ENCODE peak calls at places on chromosomes 7 and 10, in six cellular contexts. H is nephron progenitor cell, R is uterus, X is astrocyte of the spinal cord, O is dorsolateral prefrontal cortex, E is epithelial cell of esophagus. I is an unnamed sample.

GRCh38 chr10:9254353-9254752 is 1199.9 kb downstream of the GATA3 start:
- DNase-seq in H (no peak), R (no peak), X (peak; percentile 56), O (no peak), E (peak; percentile 27), I (no peak)

GRCh38 chr7:2484868-2485267 is 8.7 kb upstream of the GRIFIN start:
- DNase-seq in H (no peak), R (no peak), X (no peak), O (no peak), E (no peak), I (no peak)

GRCh38 chr10:48384699-48384982 is 78.2 kb downstream of the MAPK8 start:
- DNase-seq in H (no peak), R (no peak), X (no peak), O (no peak), E (no peak), I (no peak)

GRCh38 chr7:26680616-26681015 is 183.8 kb downstream of the SKAP2 start:
- DNase-seq in H (peak; percentile 28), R (no peak), X (no peak), O (no peak), E (no peak), I (no peak)

GRCh38 chr10:35711615-35712411 is 69.7 kb upstream of the FZD8 start:
- DNase-seq in H (peak; percentile 2), R (no peak), X (no peak), O (no peak), E (no peak), I (no peak)

GRCh38 chr7:12137283-12137682 is 73.8 kb upstream of the TMEM106B start:
- DNase-seq in H (no peak), R (no peak), X (no peak), O (no peak), E (no peak), I (no peak)

GRCh38 chr7:91280180-91280579 is 15.9 kb downstream of the FZD1 start:
- DNase-seq in H (no peak), R (no peak), X (no peak), O (no peak), E (no peak), I (no peak)

GRCh38 chr10:119981826-119982225 is 89.3 kb downstream of the SEC23IP start:
- DNase-seq in H (no peak), R (no peak), X (no peak), O (no peak), E (peak; percentile 8), I (no peak)

GRCh38 chr7:24764972-24765744 is 7.9 kb upstream of the GSDME start:
- DNase-seq in H (no peak), R (no peak), X (no peak), O (no peak), E (no peak), I (no peak)

GRCh38 chr10:127991543-127992255 is 84.8 kb downstream of the PTPRE start:
- DNase-seq in H (no peak), R (no peak), X (no peak), O (no peak), E (no peak), I (no peak)

GRCh38 chr7:911791-912480 is 35.6 kb downstream of the GET4 start:
- DNase-seq in H (no peak), R (no peak), X (no peak), O (peak; percentile 67), E (no peak), I (no peak)

GRCh38 chr10:53090725-53091124 is 318.1 kb upstream of the MBL2 start:
- DNase-seq in H (no peak), R (no peak), X (no peak), O (no peak), E (no peak), I (no peak)

GRCh38 chr7:55205124-55205955 is 159.8 kb upstream of the LANCL2 start:
- DNase-seq in H (no peak), R (no peak), X (no peak), O (no peak), E (no peak), I (no peak)

GRCh38 chr10:4670737-4671136 is 155.3 kb upstream of the AKR1E2 start:
- DNase-seq in H (no peak), R (no peak), X (peak; percentile 55), O (no peak), E (peak; percentile 89), I (no peak)

GRCh38 chr7:4006687-4007086 is 675.4 kb upstream of the FOXK1 start:
- DNase-seq in H (peak; percentile 25), R (no peak), X (peak; percentile 1), O (no peak), E (peak; percentile 85), I (no peak)

GRCh38 chr10:49643296-49644034 is 29.6 kb downstream of the CHAT start:
- DNase-seq in H (no peak), R (no peak), X (no peak), O (no peak), E (no peak), I (no peak)

GRCh38 chr10:8396675-8397074 is 342.2 kb downstream of the GATA3 start:
- DNase-seq in H (no peak), R (no peak), X (no peak), O (no peak), E (peak; percentile 80), I (no peak)

GRCh38 chr7:148700693-148701092 is 2.0 kb downstream of the CUL1 start:
- DNase-seq in H (peak; percentile 52), R (no peak), X (peak; percentile 53), O (no peak), E (peak; percentile 64), I (no peak)

GRCh38 chr7:135792334-135792733 is 43.7 kb upstream of the FAM180A start:
- DNase-seq in H (no peak), R (no peak), X (no peak), O (no peak), E (no peak), I (no peak)

GRCh38 chr10:104521901-104522827 is 118.9 kb upstream of the SORCS3 start:
- DNase-seq in H (no peak), R (no peak), X (no peak), O (peak; percentile 24), E (no peak), I (no peak)

GRCh38 chr10:21715531-21716195 is 181.6 kb downstream of the MLLT10 start:
- DNase-seq in H (no peak), R (no peak), X (peak; percentile 49), O (no peak), E (peak; percentile 60), I (no peak)

DNA sequence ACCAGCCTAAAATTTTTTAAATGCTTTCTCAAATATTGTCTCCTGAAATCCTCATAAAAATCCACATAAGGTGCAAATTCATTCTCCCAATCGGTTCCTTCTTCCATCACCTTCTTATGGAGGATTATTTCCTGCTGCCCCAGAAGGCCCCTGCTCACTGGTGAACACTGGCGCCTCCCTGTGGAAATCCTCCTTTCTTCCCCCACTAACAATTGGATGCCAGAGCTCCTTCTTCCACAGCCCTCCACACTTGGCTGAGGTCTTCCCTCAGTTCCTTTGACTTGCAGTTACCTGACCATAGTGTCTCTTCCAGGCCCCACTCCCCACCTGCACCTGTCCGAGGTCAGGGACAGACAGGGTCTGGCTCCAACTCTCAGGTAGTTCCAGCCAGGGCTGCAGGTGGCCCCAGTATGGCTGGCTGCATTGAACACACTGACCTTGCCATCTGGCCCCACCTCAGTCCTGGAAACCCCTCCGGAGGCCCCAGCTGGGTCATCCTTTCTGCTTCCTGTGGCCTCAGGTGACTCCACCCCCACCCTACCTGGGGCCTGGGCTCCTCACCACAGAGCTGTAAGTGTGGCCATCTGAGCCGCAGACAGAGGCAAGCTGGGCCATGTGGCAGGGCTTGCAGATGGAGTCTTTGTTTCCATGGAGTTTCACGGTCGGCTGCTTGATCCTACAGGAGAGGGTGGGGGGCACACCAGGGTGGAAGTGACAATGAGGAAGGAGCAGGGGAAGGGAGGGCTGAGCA is 18.4 kb downstream of the SPOCK2 start:
- DNase-seq in H (peak; percentile 36), R (no peak), X (no peak), O (no peak), E (no peak), I (no peak)
- TF ChIP-seq CTCF in H (no peak), R (no peak), X (no peak), O (no peak), E (peak; percentile 17), I (peak; percentile 34)

DNA sequence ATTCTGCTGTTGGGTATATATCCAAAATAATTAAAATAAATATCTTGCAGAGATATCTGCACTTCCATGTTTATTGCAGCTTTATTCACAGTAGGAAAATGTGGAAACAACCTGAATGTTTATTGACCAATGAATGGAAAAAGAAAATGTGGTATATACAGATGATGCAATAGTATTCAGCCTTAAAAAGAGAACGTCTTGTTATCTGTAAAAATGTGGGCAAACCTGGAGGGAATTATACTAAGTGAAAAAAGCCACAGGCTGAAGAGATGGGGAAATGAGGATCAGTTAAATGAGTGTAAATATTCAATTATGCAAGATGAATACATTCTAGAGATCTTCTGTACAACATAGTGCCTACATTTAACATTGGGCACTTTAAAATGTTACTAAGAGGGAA is 766.1 kb upstream of the IGFBP3 start:
- DNase-seq in H (no peak), R (no peak), X (no peak), O (no peak), E (no peak), I (no peak)
- TF ChIP-seq CTCF in H (no peak), R (no peak), X (no peak), O (no peak), E (no peak), I (no peak)

DNA sequence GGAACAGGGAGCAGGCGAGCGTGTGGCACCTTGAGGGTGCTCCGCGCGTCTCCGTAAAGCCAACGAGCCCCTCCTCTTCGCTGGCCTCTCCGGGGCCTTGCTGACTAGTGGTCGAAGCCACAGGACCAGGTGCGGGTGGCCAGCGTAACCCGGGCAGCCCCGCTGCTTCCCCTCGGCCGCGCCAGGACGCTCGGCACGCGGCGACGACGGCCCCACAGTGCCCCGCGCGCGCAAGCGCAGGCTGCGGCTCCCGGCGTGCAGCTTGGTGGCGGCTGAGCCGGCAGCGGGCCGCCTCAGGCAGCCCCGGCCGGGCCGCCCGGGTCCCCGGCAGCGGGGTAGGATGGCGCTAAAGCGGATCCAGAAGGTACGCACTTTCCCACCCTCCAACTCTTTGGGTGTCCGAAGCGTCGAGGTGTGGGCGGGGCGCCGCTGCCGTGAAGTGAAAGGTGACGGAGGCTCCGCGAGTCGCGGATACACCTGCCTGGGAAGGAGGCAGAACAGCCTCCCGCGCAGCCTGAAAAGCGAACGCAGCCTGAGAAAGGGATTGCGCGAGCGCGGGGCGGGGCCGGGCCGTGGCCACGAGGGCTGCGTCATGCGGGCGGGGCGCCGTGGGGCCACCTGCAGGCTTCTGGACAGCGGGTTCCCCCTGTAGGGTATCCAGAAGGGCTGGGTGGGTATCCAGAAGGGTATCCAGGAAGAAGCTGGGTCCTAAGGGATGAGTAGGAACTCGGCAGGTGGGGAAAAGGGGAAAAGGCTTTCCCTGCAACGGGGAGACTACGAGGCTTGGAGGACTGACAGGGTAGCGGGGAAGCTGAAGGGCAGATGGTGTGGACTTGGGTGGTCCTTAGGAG is at the start of gene UBE2D4:
- DNase-seq in H (peak; percentile 78), R (peak; percentile 81), X (peak; percentile 71), O (peak; percentile 75), E (peak; percentile 90), I (peak; percentile 64)
- TF ChIP-seq CTCF in H (no peak), R (no peak), X (no peak), O (peak; percentile 4), E (no peak), I (no peak)

GRCh38 chr10:23362069-23362830 is 17.7 kb upstream of the C10orf67 start:
- DNase-seq in H (no peak), R (no peak), X (no peak), O (no peak), E (no peak), I (no peak)

GRCh38 chr10:23361665-23362064 is 17.1 kb upstream of the C10orf67 start:
- DNase-seq in H (no peak), R (no peak), X (no peak), O (no peak), E (no peak), I (no peak)

GRCh38 chr10:23354630-23355343 is 10.2 kb upstream of the C10orf67 start:
- DNase-seq in H (no peak), R (no peak), X (no peak), O (no peak), E (no peak), I (no peak)

GRCh38 chr10:23359692-23360380 is 15.2 kb upstream of the C10orf67 start:
- DNase-seq in H (no peak), R (no peak), X (no peak), O (no peak), E (peak; percentile 85), I (no peak)

GRCh38 chr10:23358357-23358756 is 13.8 kb upstream of the C10orf67 start:
- DNase-seq in H (no peak), R (no peak), X (no peak), O (no peak), E (no peak), I (no peak)
- TF ChIP-seq CTCF in H (no peak), R (no peak), X (peak; percentile 40), O (no peak), E (no peak), I (peak; percentile 19)